ENCODE peak calls at places on chromosome 7, in seven cellular contexts. B is mucosa of descending colon, I is A549, S is right lobe of liver, A is lung, Y is Panc1, J is right cardiac atrium. G is an unnamed sample.

GRCh38 chr7:44142028-44142427 is 896 bp upstream of the MYL7 start:
- ATAC-seq in J (no peak), S (no peak), Y (no peak), B (no peak), I (no peak), A (no peak), G (no peak)

GRCh38 chr7:120842131-120842621 is 15.8 kb downstream of the TSPAN12 start:
- ATAC-seq in I (no peak), A (no peak), Y (no peak), B (peak; percentile 54), S (peak; percentile 83), J (no peak), G (no peak)

GRCh38 chr7:25069900-25070443 is 55.1 kb downstream of the CYCS start:
- ATAC-seq in Y (peak; percentile 79), S (peak; percentile 82), B (peak; percentile 78), I (peak; percentile 87), A (peak; percentile 74), J (peak; percentile 67), G (peak; percentile 60)

GRCh38 chr7:96479015-96479645 is 157.2 kb upstream of the SLC25A13 start:
- ATAC-seq in B (no peak), S (peak; percentile 67), I (no peak), A (no peak), Y (no peak), J (no peak), G (no peak)

GRCh38 chr7:11456574-11456973 is 375.4 kb downstream of the THSD7A start:
- ATAC-seq in B (no peak), J (no peak), A (no peak), I (no peak), Y (no peak), S (no peak), G (no peak)

GRCh38 chr7:114953724-114954123 is 31.8 kb downstream of the MDFIC start:
- ATAC-seq in J (no peak), Y (no peak), S (no peak), I (no peak), B (no peak), A (no peak), G (no peak)

GRCh38 chr7:88111842-88112385 is 107.9 kb downstream of the SRI start:
- ATAC-seq in B (no peak), S (no peak), J (peak; percentile 59), A (no peak), I (no peak), Y (no peak), G (no peak)

GRCh38 chr7:148402159-148402558 is 188.4 kb upstream of the C7orf33 start:
- ATAC-seq in I (no peak), J (no peak), A (no peak), Y (no peak), S (no peak), B (no peak), G (no peak)

GRCh38 chr7:45609180-45609579 is 35.0 kb downstream of the ADCY1 start:
- ATAC-seq in J (no peak), Y (no peak), I (no peak), A (no peak), S (peak; percentile 37), B (no peak), G (no peak)

GRCh38 chr7:81210092-81211064 is 291.5 kb upstream of the SEMA3C start:
- ATAC-seq in A (no peak), Y (no peak), B (no peak), J (peak; percentile 55), I (peak; percentile 45), S (no peak), G (no peak)

GRCh38 chr7:139453673-139454321 is 29.7 kb downstream of the KLRG2 start:
- ATAC-seq in J (peak; percentile 49), I (peak; percentile 17), S (peak; percentile 38), Y (peak; percentile 28), B (no peak), A (no peak), G (no peak)

GRCh38 chr7:14054125-14054524 is 64.7 kb upstream of the ETV1 start:
- ATAC-seq in A (no peak), Y (no peak), J (no peak), I (no peak), B (no peak), S (no peak), G (no peak)

GRCh38 chr7:96699219-96699871 is 10.3 kb downstream of the SEM1 start:
- ATAC-seq in S (no peak), B (no peak), Y (no peak), A (no peak), I (no peak), J (no peak), G (no peak)

GRCh38 chr7:37826825-37827224 is 21.6 kb upstream of the NME8 start:
- ATAC-seq in B (no peak), Y (no peak), A (no peak), S (no peak), I (no peak), J (peak; percentile 40), G (no peak)

GRCh38 chr7:45035909-45036308 is 35.9 kb downstream of the CCM2 start:
- ATAC-seq in Y (no peak), A (no peak), J (no peak), S (no peak), I (no peak), B (peak; percentile 49), G (no peak)

GRCh38 chr7:98909487-98909886 is 31.2 kb downstream of the TRRAP start:
- ATAC-seq in A (no peak), B (no peak), S (no peak), Y (no peak), J (no peak), I (no peak), G (no peak)

GRCh38 chr7:143811-144453 is 48.4 kb upstream of the FAM20C start:
- ATAC-seq in Y (no peak), S (no peak), B (no peak), J (no peak), I (no peak), A (no peak), G (no peak)

GRCh38 chr7:107388604-107389003 is 81.3 kb upstream of the GPR22 start:
- ATAC-seq in J (no peak), B (no peak), Y (no peak), S (no peak), I (no peak), A (no peak), G (no peak)

GRCh38 chr7:102914585-102914984 is 1.8 kb downstream of the LRRC17 start:
- ATAC-seq in I (no peak), S (peak; percentile 36), J (peak; percentile 96), A (no peak), Y (no peak), B (peak; percentile 24), G (peak; percentile 83)

GRCh38 chr7:102913846-102914245 is 1.0 kb downstream of the LRRC17 start:
- ATAC-seq in A (no peak), B (no peak), S (no peak), Y (no peak), J (peak; percentile 19), I (no peak), G (no peak)

GRCh38 chr7:102908676-102909075 is 4.1 kb upstream of the LRRC17 start:
- ATAC-seq in B (no peak), A (no peak), S (no peak), Y (no peak), J (no peak), I (no peak), G (no peak)

GRCh38 chr7:102916426-102916825 is 3.6 kb downstream of the LRRC17 start:
- ATAC-seq in I (no peak), Y (no peak), B (no peak), J (no peak), S (no peak), A (no peak), G (no peak)

DNA sequence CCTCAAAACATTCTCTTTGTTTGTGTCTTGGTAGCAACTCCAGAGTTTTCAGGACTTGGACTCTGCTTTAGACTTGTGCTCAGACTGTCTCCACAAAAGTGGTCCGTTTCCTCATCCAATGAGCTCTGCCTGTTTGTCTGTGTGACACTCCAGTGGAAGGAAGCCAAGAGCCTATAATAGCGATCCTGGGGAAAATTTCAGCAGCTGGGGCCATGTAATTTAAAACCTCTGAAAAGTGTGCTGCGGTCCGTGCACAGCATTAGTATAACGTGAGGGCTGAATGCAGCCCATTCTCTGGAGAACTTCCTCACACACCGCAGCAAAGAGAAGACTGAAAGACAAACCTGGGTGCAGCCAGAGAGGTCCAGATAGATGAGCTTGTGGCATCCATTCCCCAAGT is at the start of gene LRRC17:
- ATAC-seq in B (no peak), J (peak; percentile 32), I (no peak), S (no peak), A (no peak), Y (no peak), G (peak; percentile 15)
- H3K4me3 ChIP-seq in B (no peak within 1 kb of the TSS), J (peak within 1 kb of the TSS; percentile 72), I (no peak within 1 kb of the TSS), S (peak within 1 kb of the TSS; percentile 12), A (no peak within 1 kb of the TSS), Y (no peak within 1 kb of the TSS), G (peak within 1 kb of the TSS; percentile 4)

DNA sequence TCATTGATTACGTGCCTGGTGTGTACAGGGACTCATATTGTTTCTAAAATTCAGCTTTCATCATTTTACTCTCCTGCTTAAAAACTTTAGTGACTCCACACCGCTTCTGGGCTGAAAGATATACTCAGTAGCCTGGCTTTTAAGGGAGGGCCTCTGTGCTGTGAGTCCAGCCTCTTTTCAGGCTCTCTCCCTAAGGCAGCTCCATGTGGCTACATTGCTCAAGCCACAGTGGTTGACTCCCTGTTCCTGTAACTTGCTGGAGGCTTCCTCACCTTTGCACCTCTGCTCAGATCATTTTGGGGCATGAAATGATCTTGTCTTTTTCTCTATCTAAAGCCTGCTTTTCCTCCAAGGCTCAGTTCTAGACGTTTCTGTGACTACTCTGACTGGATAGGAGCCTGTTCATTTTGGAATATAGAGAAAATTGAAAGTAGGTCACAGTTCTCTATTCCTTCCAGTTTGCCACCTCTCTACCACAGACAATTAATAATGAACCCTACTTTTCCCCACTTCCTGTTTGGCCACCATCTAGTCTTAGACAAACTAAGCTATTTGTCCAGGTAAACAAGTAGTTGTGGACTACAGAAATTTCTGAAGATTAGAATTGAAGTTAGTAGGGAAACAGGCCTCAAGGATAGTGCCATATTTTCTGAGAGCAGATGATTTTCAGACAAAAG is 86.8 kb downstream of the AUTS2 start:
- ATAC-seq in S (peak; percentile 67), I (no peak), A (no peak), J (peak; percentile 80), Y (no peak), B (no peak), G (peak; percentile 78)
- H3K4me3 ChIP-seq in S (no peak overlapping the region), I (no peak overlapping the region), A (no peak overlapping the region), J (no peak overlapping the region), Y (no peak overlapping the region), B (no peak overlapping the region), G (no peak overlapping the region)

GRCh38 chr7:73647725-73648592 is 19.7 kb upstream of the VPS37D start:
- ATAC-seq in J (peak; percentile 57), Y (peak; percentile 82), S (peak; percentile 94), A (no peak), B (peak; percentile 93), I (peak; percentile 84), G (peak; percentile 39)
- H3K4me3 ChIP-seq in J (peak overlapping the region; percentile 60), Y (peak overlapping the region; percentile 69), S (peak overlapping the region; percentile 54), A (peak overlapping the region; percentile 10), B (no peak overlapping the region), I (peak overlapping the region; percentile 68), G (peak overlapping the region; percentile 18)

GRCh38 chr7:15352807-15353206 is 209.0 kb downstream of the AGMO start:
- ATAC-seq in Y (no peak), I (no peak), B (no peak), S (no peak), A (no peak), J (no peak), G (no peak)
- H3K4me3 ChIP-seq in Y (no peak overlapping the region), I (no peak overlapping the region), B (no peak overlapping the region), S (no peak overlapping the region), A (no peak overlapping the region), J (no peak overlapping the region), G (no peak overlapping the region)

G was measured in gastroesophageal sphincter.